ENCODE peak calls at places on chromosomes 12 and 14, in five cellular contexts. N is transverse colon, V is hepatocyte, D is A549, I is suprapubic skin. G is an unnamed sample. For H3K4me1, the result is how much of the 10 kb centered on the place peaks cover.

GRCh38 chr12:52903855-52904508 is 894 bp downstream of the KRT8 start:
- DNase-seq in V (peak), D (peak), N (no peak), I (no peak), G (peak)

GRCh38 chr14:105398044-105398725 is at the start of gene TEX22:
- DNase-seq in V (peak), I (peak), D (peak), N (peak), G (peak)

GRCh38 chr14:61753631-61754030 is 8.6 kb upstream of the SNAPC1 start:
- DNase-seq in N (no peak), D (no peak), I (no peak), V (peak), G (no peak)

GRCh38 chr12:64010069-64010686 is 165.7 kb downstream of the SRGAP1 start:
- DNase-seq in V (no peak), D (no peak), N (no peak), I (no peak), G (no peak)

GRCh38 chr12:73083736-73084135 is 811.6 kb downstream of the TRHDE start:
- DNase-seq in D (no peak), N (no peak), V (no peak), I (no peak), G (no peak)

GRCh38 chr14:69850086-69850735 is 29.0 kb upstream of the SMOC1 start:
- DNase-seq in N (no peak), V (peak), D (no peak), I (no peak), G (no peak)

GRCh38 chr12:133236556-133236955 is 879 bp upstream of the ANHX start:
- DNase-seq in D (no peak), N (no peak), V (no peak), I (no peak), G (no peak)

GRCh38 chr14:61296151-61296550 is 15.0 kb upstream of the TMEM30B start:
- DNase-seq in D (no peak), V (no peak), N (no peak), I (no peak), G (no peak)

GRCh38 chr14:56271988-56272387 is 153.8 kb downstream of the PELI2 start:
- DNase-seq in D (no peak), V (no peak), I (no peak), N (no peak), G (peak)

GRCh38 chr14:21307641-21308040 is 27.8 kb downstream of the RPGRIP1 start:
- DNase-seq in D (no peak), I (no peak), V (no peak), N (no peak), G (no peak)

DNA sequence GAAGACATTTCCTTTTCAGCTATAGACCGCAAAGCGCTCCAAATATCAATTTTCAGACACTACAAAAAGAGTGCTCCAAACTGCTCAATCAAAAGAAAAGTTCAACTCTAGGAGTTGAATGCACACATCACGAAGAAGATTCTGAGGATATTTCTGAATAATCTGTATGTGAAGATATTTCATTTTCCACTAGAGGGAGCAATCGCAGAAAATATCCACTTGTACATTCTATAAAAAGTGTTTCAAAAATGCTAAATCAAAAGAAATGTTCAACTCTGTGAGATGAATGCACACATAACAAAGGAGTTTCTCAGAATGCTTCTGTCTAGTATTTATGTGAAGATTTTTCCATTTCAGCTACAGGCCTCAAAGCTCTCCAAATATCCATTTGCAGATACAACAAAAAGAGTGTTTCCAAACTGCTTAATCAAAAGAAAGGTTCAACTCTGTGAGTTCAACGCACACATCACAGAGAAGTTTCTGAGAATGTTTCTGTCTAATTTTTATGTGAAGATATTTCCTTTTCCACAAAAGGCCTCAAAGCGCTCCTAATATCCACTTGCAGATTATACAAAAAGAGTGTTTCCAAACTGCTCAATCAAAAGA is 643.8 kb upstream of the ALG10B start:
- DNase-seq in D (no peak), I (no peak), N (no peak), V (no peak), G (no peak)
- TF ChIP-seq CTCF in D (peak), I (no peak), N (no peak), V (no peak), G (peak)

GRCh38 chr14:76918751-76919421 is 92.7 kb downstream of the LRRC74A start:
- DNase-seq in N (peak), I (peak), D (peak), V (peak), G (peak)
- H3K4me1 ChIP-seq in N (half or more), I (half or more), D (half or more), V (half or more), G (under half)

GRCh38 chr12:47775100-47775911 is 2.3 kb downstream of the SLC48A1 start:
- DNase-seq in V (no peak), I (no peak), D (no peak), N (no peak), G (no peak)
- H3K27ac ChIP-seq in V (no peak), I (peak), D (peak), N (peak), G (no peak)

GRCh38 chr14:23401331-23401730 is 6.7 kb downstream of the MYH6 start:
- DNase-seq in I (no peak), V (no peak), D (no peak), N (no peak), G (no peak)
- TF ChIP-seq CTCF in I (no peak), V (no peak), D (no peak), N (no peak), G (no peak)

DNA sequence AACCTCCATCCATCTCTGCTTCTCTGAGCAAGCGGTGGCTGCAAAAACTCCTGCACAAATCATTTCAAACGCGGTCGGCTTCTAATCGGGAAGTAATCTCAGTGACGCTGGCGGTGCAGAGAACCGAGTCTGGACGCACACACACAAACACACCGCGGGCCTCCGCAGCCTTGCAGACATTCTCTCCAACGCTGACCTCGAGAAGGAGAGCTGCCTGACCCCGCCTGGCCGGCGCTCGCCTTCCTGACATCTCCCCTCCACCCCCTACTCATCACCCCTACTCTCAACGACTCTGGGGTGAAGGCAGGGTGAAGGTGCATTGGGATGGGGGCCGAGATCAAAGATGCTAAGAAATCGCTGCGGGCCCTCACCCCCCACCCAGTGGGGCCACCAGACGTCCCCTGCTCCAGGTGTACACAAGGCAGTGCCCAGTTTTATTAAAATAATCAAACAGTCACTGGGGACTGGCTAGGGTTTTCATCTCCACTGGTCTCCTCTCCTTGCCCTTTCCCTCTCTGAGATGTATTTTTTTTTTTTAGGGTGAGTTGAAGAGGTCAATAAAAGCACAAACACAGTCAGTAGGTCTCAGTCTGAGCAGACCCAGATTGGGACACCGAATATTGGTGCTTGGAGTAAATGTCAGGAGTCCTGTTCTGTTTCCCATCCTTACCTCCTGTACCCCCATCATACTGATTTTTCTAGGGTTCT is 536 bp upstream of the TBX5 start:
- DNase-seq in I (no peak), D (no peak), N (no peak), V (no peak), G (no peak)
- H3K4me1 ChIP-seq in I (under half), D (under half), N (under half), V (under half), G (under half)

DNA sequence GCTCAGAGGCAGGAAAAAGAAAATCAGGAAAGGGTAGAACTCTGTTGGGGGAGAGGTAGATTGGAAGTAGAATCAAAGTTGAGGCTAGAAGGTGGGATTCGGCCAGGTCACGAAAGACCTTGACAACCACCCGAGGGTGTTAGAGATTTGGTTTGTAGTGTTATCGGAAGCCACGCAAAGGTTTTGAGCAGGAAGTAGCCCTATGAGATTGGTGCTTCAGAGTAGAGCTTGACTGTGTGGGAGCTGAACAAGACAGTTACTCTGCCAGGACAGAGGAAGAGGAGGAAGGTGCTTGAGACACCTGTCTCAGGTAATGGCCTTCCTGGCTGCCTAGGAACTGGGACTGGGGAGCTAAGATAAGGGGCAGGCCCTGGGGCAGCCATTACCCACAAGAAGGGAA is 73.4 kb downstream of the RIN3 start:
- DNase-seq in I (no peak), V (no peak), D (no peak), N (no peak), G (no peak)
- H3K27ac ChIP-seq in I (peak), V (peak), D (no peak), N (peak), G (no peak)